ENCODE peak calls at places on chromosomes 2 and 18, in nine cellular contexts. F is colonic mucosa, S is HFFc6, Z is prostate gland, Q is psoas muscle, R is heart left ventricle, P is suprapubic skin, O is dorsolateral prefrontal cortex, A is endodermal cell. G is an unnamed sample.

GRCh38 chr2:32772623-32773221 is 144.9 kb downstream of the TTC27 start:
- DNase-seq in F (no peak), S (peak), Z (no peak), Q (no peak), R (no peak), P (no peak), O (peak), A (peak), G (peak)

GRCh38 chr2:42895134-42895795 is 102.9 kb upstream of the HAAO start:
- DNase-seq in F (no peak), S (no peak), Z (no peak), Q (no peak), R (no peak), P (no peak), O (no peak), A (peak), G (no peak)

GRCh38 chr2:68282814-68283812 is 30.8 kb upstream of the PPP3R1 start:
- DNase-seq in F (no peak), S (peak), Z (peak), Q (no peak), R (no peak), P (no peak), O (no peak), A (no peak), G (peak)

GRCh38 chr18:33116376-33116775 is 324.1 kb downstream of the CCDC178 start:
- DNase-seq in F (peak), S (no peak), Z (peak), Q (no peak), R (no peak), P (no peak), O (no peak), A (peak), G (no peak)

GRCh38 chr2:67463810-67464209 is 66.7 kb downstream of the ETAA1 start:
- DNase-seq in F (no peak), S (no peak), Z (no peak), Q (no peak), R (no peak), P (no peak), O (no peak), A (no peak), G (no peak)

GRCh38 chr2:150675807-150676206 is 188.3 kb upstream of the RND3 start:
- DNase-seq in F (no peak), S (no peak), Z (no peak), Q (no peak), R (no peak), P (no peak), O (no peak), A (no peak), G (no peak)

GRCh38 chr2:160994141-160995002 is 165.9 kb upstream of the TANK start:
- DNase-seq in F (peak), S (peak), Z (peak), Q (peak), R (no peak), P (peak), O (peak), A (peak), G (peak)

GRCh38 chr18:58249677-58250076 is 205.7 kb downstream of the NEDD4L start:
- DNase-seq in F (no peak), S (no peak), Z (no peak), Q (no peak), R (no peak), P (no peak), O (no peak), A (no peak), G (no peak)

GRCh38 chr2:19611491-19612332 is 253.3 kb upstream of the OSR1 start:
- DNase-seq in F (no peak), S (peak), Z (no peak), Q (no peak), R (no peak), P (no peak), O (no peak), A (no peak), G (no peak)

GRCh38 chr2:71082402-71083252 is 14.2 kb downstream of the NAGK start:
- DNase-seq in F (no peak), S (no peak), Z (no peak), Q (no peak), R (no peak), P (no peak), O (no peak), A (no peak), G (no peak)

GRCh38 chr2:216653931-216654365 is 20.7 kb downstream of the IGFBP2 start:
- DNase-seq in F (no peak), S (no peak), Z (no peak), Q (no peak), R (no peak), P (no peak), O (no peak), A (no peak), G (no peak)

GRCh38 chr2:14826518-14826917 is 194.0 kb downstream of the LRATD1 start:
- DNase-seq in F (no peak), S (no peak), Z (no peak), Q (no peak), R (no peak), P (no peak), O (no peak), A (no peak), G (no peak)

GRCh38 chr2:233829193-233830110 is 24.9 kb downstream of the HJURP start:
- DNase-seq in F (no peak), S (no peak), Z (no peak), Q (no peak), R (no peak), P (peak), O (no peak), A (peak), G (no peak)

GRCh38 chr18:75365230-75365629 is 62.3 kb downstream of the SMIM21 start:
- DNase-seq in F (no peak), S (no peak), Z (no peak), Q (no peak), R (no peak), P (no peak), O (no peak), A (no peak), G (no peak)

GRCh38 chr18:31576670-31577069 is 15.0 kb upstream of the TTR start:
- DNase-seq in F (no peak), S (no peak), Z (no peak), Q (no peak), R (no peak), P (no peak), O (no peak), A (no peak), G (no peak)

GRCh38 chr2:151560289-151560688 is 150.6 kb downstream of the RIF1 start:
- DNase-seq in F (no peak), S (peak), Z (no peak), Q (peak), R (no peak), P (no peak), O (no peak), A (no peak), G (no peak)

GRCh38 chr2:119301413-119301812 is 65.2 kb downstream of the C2orf76 start:
- DNase-seq in F (no peak), S (no peak), Z (no peak), Q (no peak), R (no peak), P (no peak), O (no peak), A (no peak), G (no peak)

GRCh38 chr18:74836296-74837139 is 238.8 kb downstream of the ZNF407 start:
- DNase-seq in F (peak), S (peak), Z (no peak), Q (no peak), R (no peak), P (no peak), O (no peak), A (no peak), G (no peak)

GRCh38 chr2:25397777-25398176 is 56.1 kb upstream of the DNMT3A start:
- DNase-seq in F (no peak), S (no peak), Z (no peak), Q (no peak), R (no peak), P (no peak), O (no peak), A (no peak), G (no peak)

GRCh38 chr2:160842286-160842685 is 317.9 kb upstream of the TANK start:
- DNase-seq in F (no peak), S (no peak), Z (no peak), Q (no peak), R (no peak), P (no peak), O (no peak), A (no peak), G (no peak)

GRCh38 chr18:5900249-5900648 is 4.9 kb upstream of the TMEM200C start:
- DNase-seq in F (no peak), S (no peak), Z (no peak), Q (no peak), R (no peak), P (no peak), O (no peak), A (no peak), G (no peak)

GRCh38 chr2:184860744-184861143 is 262.4 kb downstream of the ZNF804A start:
- DNase-seq in F (no peak), S (no peak), Z (no peak), Q (no peak), R (peak), P (no peak), O (no peak), A (no peak), G (no peak)

GRCh38 chr2:138763971-138764370 is 16.2 kb downstream of the NXPH2 start:
- DNase-seq in F (no peak), S (no peak), Z (no peak), Q (no peak), R (no peak), P (no peak), O (no peak), A (no peak), G (no peak)

GRCh38 chr2:102801098-102801718 is 39.4 kb downstream of the TMEM182 start:
- DNase-seq in F (no peak), S (no peak), Z (no peak), Q (no peak), R (no peak), P (no peak), O (no peak), A (no peak), G (no peak)

GRCh38 chr18:75455249-75456183 is 28.0 kb upstream of the SMIM21 start:
- DNase-seq in F (no peak), S (no peak), Z (no peak), Q (peak), R (peak), P (no peak), O (no peak), A (peak), G (no peak)

GRCh38 chr2:129895526-129896082 is 83.9 kb upstream of the RAB6C start:
- DNase-seq in F (peak), S (no peak), Z (no peak), Q (no peak), R (no peak), P (no peak), O (no peak), A (peak), G (no peak)

GRCh38 chr2:29123584-29124349 is 8.6 kb downstream of the CLIP4 start:
- DNase-seq in F (no peak), S (peak), Z (no peak), Q (no peak), R (no peak), P (no peak), O (no peak), A (no peak), G (no peak)

GRCh38 chr2:109341363-109341762 is 212.4 kb downstream of the SH3RF3 start:
- DNase-seq in F (no peak), S (no peak), Z (no peak), Q (no peak), R (no peak), P (no peak), O (no peak), A (no peak), G (no peak)

GRCh38 chr2:205297846-205298245 is 384.5 kb upstream of the NRP2 start:
- DNase-seq in F (no peak), S (no peak), Z (no peak), Q (no peak), R (no peak), P (no peak), O (no peak), A (no peak), G (no peak)

GRCh38 chr2:55490554-55490953 is 29.0 kb upstream of the CFAP36 start:
- DNase-seq in F (no peak), S (peak), Z (no peak), Q (peak), R (no peak), P (no peak), O (peak), A (peak), G (no peak)

GRCh38 chr2:3801506-3801905 is 98.1 kb downstream of the DCDC2C start:
- DNase-seq in F (no peak), S (no peak), Z (no peak), Q (no peak), R (no peak), P (no peak), O (no peak), A (no peak), G (no peak)

GRCh38 chr2:239945751-239946569 is 79.2 kb downstream of the NDUFA10 start:
- DNase-seq in F (no peak), S (no peak), Z (no peak), Q (peak), R (peak), P (peak), O (no peak), A (peak), G (no peak)

GRCh38 chr2:158191076-158191566 is 89.4 kb downstream of the UPP2 start:
- DNase-seq in F (no peak), S (no peak), Z (no peak), Q (no peak), R (no peak), P (no peak), O (no peak), A (no peak), G (peak)

GRCh38 chr2:103484906-103485305 is 723.1 kb downstream of the TMEM182 start:
- DNase-seq in F (no peak), S (no peak), Z (no peak), Q (no peak), R (no peak), P (no peak), O (no peak), A (no peak), G (no peak)

GRCh38 chr2:45045706-45046105 is 36.5 kb upstream of the SIX2 start:
- DNase-seq in F (no peak), S (no peak), Z (no peak), Q (no peak), R (no peak), P (no peak), O (no peak), A (no peak), G (no peak)

GRCh38 chr2:71784734-71785549 is 331.6 kb downstream of the DYSF start:
- DNase-seq in F (peak), S (peak), Z (peak), Q (no peak), R (no peak), P (no peak), O (no peak), A (peak), G (no peak)

GRCh38 chr2:108288534-108289106 is at the start of gene SULT1C2:
- DNase-seq in F (peak), S (no peak), Z (no peak), Q (no peak), R (no peak), P (no peak), O (no peak), A (peak), G (no peak)

GRCh38 chr18:14933049-14933851 is 185.3 kb downstream of the ANKRD30B start:
- DNase-seq in F (peak), S (no peak), Z (no peak), Q (no peak), R (no peak), P (no peak), O (no peak), A (no peak), G (no peak)

DNA sequence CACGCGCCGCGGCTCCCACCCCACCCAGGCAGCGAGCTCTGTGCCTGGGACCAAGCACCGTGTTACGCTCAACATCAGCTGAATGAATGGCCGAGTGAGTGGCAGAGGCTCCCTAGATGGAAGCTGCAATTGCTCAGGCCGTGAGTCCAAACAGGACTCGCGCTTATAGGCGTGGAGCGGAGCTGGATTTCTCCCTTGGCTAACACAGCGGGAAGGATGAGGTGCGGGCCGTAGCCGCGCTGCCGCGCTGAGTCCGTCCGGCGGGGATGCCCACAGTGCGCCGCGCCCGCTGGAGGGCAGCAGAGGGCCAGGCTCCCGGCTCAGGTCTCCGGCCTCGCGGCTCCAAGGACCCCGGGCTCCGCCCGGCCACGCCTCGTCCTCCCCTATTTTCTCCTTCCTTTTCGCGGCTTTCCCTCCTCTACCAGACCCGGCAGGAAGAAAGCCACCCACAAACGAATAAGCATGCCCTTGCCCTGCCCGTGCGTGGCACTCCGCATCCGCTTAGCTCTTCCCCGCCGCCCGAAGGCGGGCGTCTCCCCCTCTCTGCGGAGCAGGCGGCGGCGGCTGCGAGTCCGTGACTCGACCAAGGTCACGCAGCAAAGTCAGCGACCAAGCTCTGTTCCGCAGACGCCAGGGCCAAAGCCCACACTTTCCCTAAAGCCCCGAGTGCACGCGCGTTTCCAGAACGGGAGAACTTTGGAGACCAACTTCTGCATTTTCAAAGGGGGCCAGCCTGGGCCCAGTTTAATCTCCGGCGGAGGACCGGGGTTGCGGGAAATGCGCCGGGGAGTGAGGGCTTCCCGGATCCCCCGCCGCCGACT is 48.5 kb downstream of the KCNIP3 start:
- DNase-seq in F (peak), S (peak), Z (peak), Q (peak), R (peak), P (peak), O (peak), A (peak), G (peak)
- TF ChIP-seq CTCF in F (peak), S (peak), Z (peak), Q (peak), R (peak), P (peak), O (peak), A (peak), G (peak)

DNA sequence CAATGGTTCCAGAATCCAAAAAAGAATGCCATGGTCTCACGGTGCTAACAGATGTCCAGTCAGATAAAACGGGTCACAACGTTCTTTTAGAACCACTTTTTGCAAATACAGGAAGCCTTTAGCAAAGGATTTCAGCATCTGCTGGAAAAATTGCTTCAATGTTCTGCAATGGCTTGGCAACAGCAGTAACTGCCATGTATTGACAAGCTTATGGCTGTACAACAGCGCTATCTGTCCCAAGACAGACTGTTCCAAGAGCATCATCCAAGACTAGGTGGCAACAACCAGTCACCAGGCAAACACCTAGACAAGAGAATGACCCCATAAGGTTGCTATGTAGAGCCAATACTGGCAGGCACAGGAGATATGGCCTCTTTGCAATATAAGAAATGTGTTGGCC is 37.6 kb upstream of the RIOK3 start:
- DNase-seq in F (no peak), S (no peak), Z (no peak), Q (no peak), R (no peak), P (no peak), O (no peak), A (no peak), G (no peak)
- TF ChIP-seq CTCF in F (no peak), S (no peak), Z (no peak), Q (no peak), R (no peak), P (no peak), O (no peak), A (no peak), G (no peak)

GRCh38 chr2:163565192-163565591 is 170.6 kb downstream of the FIGN start:
- DNase-seq in F (no peak), S (no peak), Z (no peak), Q (no peak), R (no peak), P (no peak), O (no peak), A (no peak), G (no peak)
- TF ChIP-seq CTCF in F (no peak), S (no peak), Z (no peak), Q (no peak), R (no peak), P (no peak), O (no peak), A (no peak), G (no peak)

GRCh38 chr18:39162013-39162412 is 1596.4 kb upstream of the CELF4 start:
- DNase-seq in F (no peak), S (no peak), Z (no peak), Q (no peak), R (no peak), P (no peak), O (no peak), A (peak), G (no peak)
- TF ChIP-seq CTCF in F (no peak), S (no peak), Z (no peak), Q (no peak), R (no peak), P (no peak), O (no peak), A (peak), G (no peak)

GRCh38 chr2:98903767-98904485 is 32.1 kb downstream of the CRACDL start:
- DNase-seq in F (no peak), S (no peak), Z (no peak), Q (no peak), R (no peak), P (no peak), O (peak), A (peak), G (no peak)
- TF ChIP-seq CTCF in F (no peak), S (no peak), Z (no peak), Q (no peak), R (no peak), P (no peak), O (no peak), A (no peak), G (no peak)

GRCh38 chr2:33785201-33786106 is 186.4 kb upstream of the FAM98A start:
- DNase-seq in F (no peak), S (no peak), Z (no peak), Q (no peak), R (no peak), P (no peak), O (no peak), A (no peak), G (peak)
- TF ChIP-seq CTCF in F (no peak), S (no peak), Z (no peak), Q (no peak), R (no peak), P (no peak), O (no peak), A (no peak), G (no peak)

GRCh38 chr2:121044412-121044811 is 240.6 kb downstream of the TFCP2L1 start:
- DNase-seq in F (peak), S (no peak), Z (no peak), Q (no peak), R (no peak), P (no peak), O (no peak), A (peak), G (no peak)
- TF ChIP-seq CTCF in F (peak), S (peak), Z (no peak), Q (no peak), R (no peak), P (no peak), O (no peak), A (peak), G (no peak)